ENCODE peak calls at places on chromosome 7, in four cellular contexts. Z, W, J and Q are unnamed samples.

GRCh38 chr7:27032843-27033242 is 63.0 kb downstream of the HOXA1 start:
- DNase-seq in Z (no peak), W (no peak), J (peak; percentile 21), Q (no peak)

GRCh38 chr7:147640821-147641220 is 949.7 kb upstream of the C7orf33 start:
- DNase-seq in Z (no peak), W (no peak), J (no peak), Q (no peak)

GRCh38 chr7:1641173-1641572 is 28.9 kb upstream of the ELFN1 start:
- DNase-seq in Z (no peak), W (no peak), J (no peak), Q (no peak)

GRCh38 chr7:17625038-17625437 is 315.3 kb downstream of the SNX13 start:
- DNase-seq in Z (no peak), W (peak; percentile 63), J (no peak), Q (peak; percentile 86)

GRCh38 chr7:99314504-99314903 is 11.2 kb upstream of the ARPC1A start:
- DNase-seq in Z (peak; percentile 18), W (no peak), J (no peak), Q (no peak)

GRCh38 chr7:47227762-47228177 is 354.1 kb downstream of the TNS3 start:
- DNase-seq in Z (no peak), W (peak; percentile 19), J (no peak), Q (peak; percentile 38)

GRCh38 chr7:100826546-100827329 is 585 bp downstream of the EPHB4 start:
- DNase-seq in Z (no peak), W (no peak), J (no peak), Q (no peak)

GRCh38 chr7:4100691-4101090 is 581.4 kb upstream of the FOXK1 start:
- DNase-seq in Z (no peak), W (no peak), J (no peak), Q (no peak)

GRCh38 chr7:69060516-69060915 is 537.8 kb upstream of the AUTS2 start:
- DNase-seq in Z (no peak), W (no peak), J (no peak), Q (no peak)

GRCh38 chr7:2736411-2736914 is 48.5 kb downstream of the AMZ1 start:
- DNase-seq in Z (no peak), W (no peak), J (no peak), Q (no peak)

GRCh38 chr7:144386741-144387140 is 16.8 kb downstream of the NOBOX start:
- DNase-seq in Z (no peak), W (peak; percentile 36), J (no peak), Q (peak; percentile 52)

GRCh38 chr7:8441602-8442294 is 8.3 kb downstream of the NXPH1 start:
- DNase-seq in Z (no peak), W (no peak), J (no peak), Q (no peak)

GRCh38 chr7:18041202-18041601 is 13.6 kb upstream of the PRPS1L1 start:
- DNase-seq in Z (no peak), W (no peak), J (no peak), Q (no peak)

GRCh38 chr7:137020351-137020750 is 151.9 kb downstream of the CHRM2 start:
- DNase-seq in Z (no peak), W (no peak), J (peak; percentile 21), Q (no peak)

GRCh38 chr7:46681865-46682503 is 760.9 kb upstream of the IGFBP3 start:
- DNase-seq in Z (no peak), W (no peak), J (no peak), Q (no peak)

GRCh38 chr7:21067216-21067615 is 280.5 kb upstream of the SP8 start:
- DNase-seq in Z (no peak), W (no peak), J (no peak), Q (no peak)

GRCh38 chr7:104926905-104927454 is 87.0 kb upstream of the KMT2E start:
- DNase-seq in Z (no peak), W (no peak), J (no peak), Q (no peak)

GRCh38 chr7:132430041-132430440 is 146.2 kb downstream of the PLXNA4 start:
- DNase-seq in Z (no peak), W (no peak), J (no peak), Q (no peak)

GRCh38 chr7:157120181-157120580 is 18.5 kb upstream of the UBE3C start:
- DNase-seq in Z (no peak), W (no peak), J (no peak), Q (no peak)